ENCODE peak calls at places on chromosomes 2 and 18, in four cellular contexts. W is WTC11, G is GM12878, S is K562. C is an unnamed sample.
A peak's percentile ranks its signal among the peaks of the same experiment; 100 is the strongest.

GRCh38 chr2:105723431-105723830 is 21.3 kb upstream of the NCK2 start:
- DNase-seq in W (no peak), G (no peak), S (no peak), C (no peak)

GRCh38 chr2:181474227-181474626 is 17.0 kb downstream of the ITGA4 start:
- DNase-seq in W (no peak), G (no peak), S (no peak), C (no peak)

GRCh38 chr2:223970343-223971128 is 13.3 kb downstream of the MRPL44 start:
- DNase-seq in W (no peak), G (no peak), S (peak; percentile 14), C (peak; percentile 48)

GRCh38 chr2:30915485-30915884 is 108.2 kb upstream of the CAPN13 start:
- DNase-seq in W (peak; percentile 70), G (no peak), S (no peak), C (peak; percentile 77)

GRCh38 chr18:43563780-43564179 is 286.5 kb upstream of the SYT4 start:
- DNase-seq in W (no peak), G (no peak), S (no peak), C (peak; percentile 40)

GRCh38 chr2:187638840-187639239 is 84.6 kb upstream of the TFPI start:
- DNase-seq in W (no peak), G (no peak), S (no peak), C (no peak)

GRCh38 chr2:240739797-240740196 is 48.1 kb downstream of the AQP12A start:
- DNase-seq in W (no peak), G (no peak), S (no peak), C (no peak)

GRCh38 chr2:236246711-236247246 is 17.4 kb downstream of the ASB18 start:
- DNase-seq in W (no peak), G (no peak), S (no peak), C (no peak)

GRCh38 chr2:72112421-72112820 is 35.2 kb downstream of the CYP26B1 start:
- DNase-seq in W (no peak), G (no peak), S (no peak), C (no peak)

GRCh38 chr2:150526827-150527226 is 39.4 kb upstream of the RND3 start:
- DNase-seq in W (no peak), G (no peak), S (no peak), C (no peak)

GRCh38 chr2:129711816-129712420 is 267.5 kb upstream of the RAB6C start:
- DNase-seq in W (no peak), G (no peak), S (no peak), C (no peak)

GRCh38 chr2:100018794-100019193 is 123.6 kb downstream of the AFF3 start:
- DNase-seq in W (no peak), G (no peak), S (no peak), C (no peak)

GRCh38 chr2:106011380-106011779 is 182.7 kb downstream of the UXS1 start:
- DNase-seq in W (no peak), G (no peak), S (no peak), C (no peak)

GRCh38 chr2:215900203-215900611 is 113.1 kb downstream of the MREG start:
- DNase-seq in W (no peak), G (no peak), S (no peak), C (no peak)

GRCh38 chr2:109331864-109332848 is 203.2 kb downstream of the SH3RF3 start:
- DNase-seq in W (peak; percentile 20), G (no peak), S (no peak), C (peak; percentile 55)

GRCh38 chr18:58793361-58793760 is 71.3 kb upstream of the ZNF532 start:
- DNase-seq in W (no peak), G (no peak), S (no peak), C (no peak)

GRCh38 chr2:14806567-14807077 is 174.1 kb downstream of the LRATD1 start:
- DNase-seq in W (no peak), G (no peak), S (no peak), C (no peak)

GRCh38 chr18:48589797-48590519 is 51.1 kb downstream of the CTIF start:
- DNase-seq in W (no peak), G (no peak), S (no peak), C (peak; percentile 74)

GRCh38 chr2:231877533-231878456 is 48.4 kb downstream of the NPPC start:
- DNase-seq in W (no peak), G (no peak), S (no peak), C (no peak)

GRCh38 chr2:216742411-216742810 is 47.1 kb upstream of the IGFBP5 start:
- DNase-seq in W (no peak), G (no peak), S (no peak), C (no peak)

GRCh38 chr18:3581890-3582289 is 131.9 kb downstream of the TGIF1 start:
- DNase-seq in W (no peak), G (no peak), S (no peak), C (peak; percentile 42)

GRCh38 chr18:57048351-57048750 is 98.5 kb upstream of the BOD1L2 start:
- DNase-seq in W (no peak), G (no peak), S (no peak), C (no peak)

GRCh38 chr2:120538691-120539420 is 192.9 kb downstream of the INHBB start:
- DNase-seq in W (no peak), G (no peak), S (no peak), C (no peak)

GRCh38 chr2:174546519-174547506 is 50.8 kb downstream of the WIPF1 start:
- DNase-seq in W (peak; percentile 64), G (no peak), S (peak; percentile 38), C (peak; percentile 47)

GRCh38 chr2:9205963-9206948 is at the start of gene ASAP2:
- DNase-seq in W (peak; percentile 62), G (no peak), S (peak; percentile 97), C (peak; percentile 99)

GRCh38 chr2:240143276-240143675 is 2.8 kb upstream of the OTOS start:
- DNase-seq in W (no peak), G (no peak), S (no peak), C (no peak)

GRCh38 chr18:73093687-73094250 is 226.0 kb upstream of the NETO1 start:
- DNase-seq in W (no peak), G (no peak), S (no peak), C (no peak)

GRCh38 chr2:237942512-237942897 is 24.3 kb upstream of the UBE2F start:
- DNase-seq in W (no peak), G (no peak), S (no peak), C (no peak)

GRCh38 chr2:237939251-237939650 is 27.6 kb upstream of the UBE2F start:
- DNase-seq in W (no peak), G (no peak), S (no peak), C (no peak)

GRCh38 chr2:237943395-237944094 is 23.3 kb upstream of the UBE2F start:
- DNase-seq in W (no peak), G (no peak), S (no peak), C (no peak)

GRCh38 chr2:237941239-237941638 is 25.6 kb upstream of the UBE2F start:
- DNase-seq in W (no peak), G (no peak), S (no peak), C (no peak)

GRCh38 chr2:237940828-237941227 is 26.0 kb upstream of the UBE2F start:
- DNase-seq in W (no peak), G (no peak), S (no peak), C (no peak)
- TF ChIP-seq USF1 in W (no peak), G (no peak), S (no peak), C (no peak)

GRCh38 chr2:191382801-191383200 is 137.6 kb downstream of the MYO1B start:
- DNase-seq in W (no peak), G (no peak), S (no peak), C (no peak)
- TF ChIP-seq USF1 in W (no peak), G (no peak), S (no peak), C (no peak)

DNA sequence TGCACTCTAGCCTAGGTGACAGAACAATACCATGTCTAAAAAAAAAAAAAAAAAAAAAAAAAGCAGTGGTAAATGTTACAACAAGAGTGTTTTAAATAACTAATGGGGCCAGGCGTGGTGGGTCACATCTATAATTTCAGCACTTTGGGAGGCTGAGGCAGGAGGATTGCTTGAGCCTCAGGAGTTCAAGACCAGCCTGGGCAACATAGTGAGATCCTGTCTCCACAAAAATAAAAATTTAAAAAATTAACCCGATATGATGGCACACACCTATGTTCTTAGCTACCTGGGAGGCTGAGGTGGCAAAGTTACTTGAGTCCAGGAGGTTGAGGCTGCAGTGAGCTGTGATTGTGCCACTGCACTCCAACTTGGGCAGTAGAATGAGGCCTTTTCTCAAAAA is 37.1 kb downstream of the PAPOLG start:
- DNase-seq in W (no peak), G (no peak), S (no peak), C (no peak)
- TF ChIP-seq USF1 in W (no peak), G (no peak), S (no peak), C (no peak)

GRCh38 chr18:30328839-30329238 is 713.7 kb downstream of the DSC3 start:
- DNase-seq in W (no peak), G (no peak), S (no peak), C (no peak)
- TF ChIP-seq USF1 in W (no peak), G (no peak), S (no peak), C (no peak)

GRCh38 chr18:11533942-11534496 is 75.4 kb upstream of the SLC35G4 start:
- DNase-seq in W (no peak), G (no peak), S (no peak), C (no peak)
- TF ChIP-seq USF1 in W (no peak), G (no peak), S (no peak), C (no peak)

C was measured in SK-N-SH.